ENCODE peak calls at places on chromosome 7, in five cellular contexts. X is neural progenitor cell; D is EL; T is activated CD8-positive, alpha-beta memory T cell treated with anti-CD3 and anti-CD28 coated beads, Interleukin-2, amount 10 ng/mL, durations not matched to agents 7 days and 5 days; E is tibial nerve. U is an unnamed sample.

GRCh38 chr7:156127166-156128134 is 315.2 kb upstream of the SHH start:
- DNase-seq in X (no peak), D (no peak), T (no peak), E (no peak), U (no peak)

GRCh38 chr7:150903627-150904026 is 51.3 kb downstream of the AOC1 start:
- DNase-seq in X (no peak), D (peak), T (no peak), E (no peak), U (no peak)

GRCh38 chr7:148940702-148941597 is 56.9 kb upstream of the EZH2 start:
- DNase-seq in X (peak), D (peak), T (peak), E (peak), U (peak)

GRCh38 chr7:141533149-141533949 is 17.9 kb upstream of the AGK start:
- DNase-seq in X (peak), D (peak), T (peak), E (peak), U (peak)

GRCh38 chr7:113698556-113699220 is 220.1 kb downstream of the PPP1R3A start:
- DNase-seq in X (peak), D (peak), T (no peak), E (peak), U (peak)

GRCh38 chr7:116829493-116829892 is 32.9 kb upstream of the CAPZA2 start:
- DNase-seq in X (no peak), D (no peak), T (no peak), E (no peak), U (no peak)

GRCh38 chr7:157692156-157693011 is 355.6 kb downstream of the DNAJB6 start:
- DNase-seq in X (peak), D (no peak), T (no peak), E (no peak), U (peak)

GRCh38 chr7:77825140-77825539 is 26.6 kb downstream of the PHTF2 start:
- DNase-seq in X (no peak), D (no peak), T (no peak), E (no peak), U (no peak)

GRCh38 chr7:47827321-47827720 is 120.9 kb downstream of the PKD1L1 start:
- DNase-seq in X (no peak), D (no peak), T (no peak), E (no peak), U (no peak)

GRCh38 chr7:28808786-28809533 is 149.2 kb downstream of the TRIL start:
- DNase-seq in X (no peak), D (peak), T (no peak), E (peak), U (peak)

U was measured in H7.